ENCODE peak calls at places on chromosomes 5 and 9, in four cellular contexts. S is HepG2, P is HEK293T, N is K562. X is an unnamed sample.

GRCh38 chr5:149195337-149195887 is 54.1 kb downstream of the ABLIM3 start:
- DNase-seq in S (no peak), N (no peak), P (no peak), X (peak)

GRCh38 chr9:72871685-72872084 is 81.2 kb downstream of the ALDH1A1 start:
- DNase-seq in P (no peak), S (peak), N (no peak), X (no peak)

GRCh38 chr5:171474106-171474878 is 54.8 kb downstream of the FGF18 start:
- DNase-seq in N (no peak), P (no peak), S (no peak), X (no peak)

GRCh38 chr9:21030389-21031035 is 928 bp downstream of the HACD4 start:
- DNase-seq in N (no peak), P (no peak), S (no peak), X (no peak)

GRCh38 chr9:109110326-109111014 is 9.3 kb downstream of the TMEM245 start:
- DNase-seq in P (no peak), N (no peak), S (no peak), X (no peak)

GRCh38 chr5:138182808-138183207 is 3.9 kb downstream of the KIF20A start:
- DNase-seq in P (no peak), S (no peak), N (no peak), X (no peak)

GRCh38 chr9:110536802-110537201 is 42.7 kb downstream of the SVEP1 start:
- DNase-seq in P (no peak), S (no peak), N (no peak), X (no peak)

GRCh38 chr5:81808106-81808505 is 57.2 kb upstream of the SSBP2 start:
- DNase-seq in S (no peak), N (no peak), P (no peak), X (no peak)

GRCh38 chr5:136087961-136088871 is 44.4 kb upstream of the SMAD5 start:
- DNase-seq in S (no peak), P (no peak), N (peak), X (peak)

GRCh38 chr5:94309166-94309565 is 309.2 kb downstream of the KIAA0825 start:
- DNase-seq in P (no peak), S (no peak), N (no peak), X (no peak)

GRCh38 chr5:8949908-8950307 is 596.0 kb downstream of the SEMA5A start:
- DNase-seq in P (no peak), S (no peak), N (no peak), X (no peak)

GRCh38 chr9:135993840-135994776 is 32.9 kb upstream of the UBAC1 start:
- DNase-seq in N (no peak), P (no peak), S (peak), X (no peak)

GRCh38 chr9:69176446-69177135 is 2.5 kb downstream of the TJP2 start:
- DNase-seq in P (no peak), S (no peak), N (no peak), X (no peak)

GRCh38 chr5:134493461-134494055 is 31.9 kb upstream of the JADE2 start:
- DNase-seq in N (no peak), P (no peak), S (no peak), X (no peak)

GRCh38 chr9:89985078-89985477 is 380.3 kb downstream of the GADD45G start:
- DNase-seq in S (no peak), N (no peak), P (no peak), X (no peak)

GRCh38 chr5:149546974-149547373 is 4.3 kb downstream of the CSNK1A1 start:
- DNase-seq in N (no peak), P (no peak), S (no peak), X (no peak)

GRCh38 chr5:168885324-168886120 is 306.4 kb upstream of the PANK3 start:
- DNase-seq in P (no peak), N (no peak), S (no peak), X (no peak)

GRCh38 chr9:127897194-127897692 is 2.2 kb downstream of the ST6GALNAC6 start:
- DNase-seq in S (peak), N (peak), P (peak), X (no peak)

GRCh38 chr5:176779537-176779936 is 30.8 kb upstream of the UNC5A start:
- DNase-seq in N (no peak), S (no peak), P (no peak), X (no peak)

GRCh38 chr5:118022062-118022461 is 966.3 kb downstream of the DTWD2 start:
- DNase-seq in S (no peak), N (no peak), P (no peak), X (no peak)

GRCh38 chr9:79682076-79682736 is 110.4 kb downstream of the TLE4 start:
- DNase-seq in N (no peak), P (no peak), S (peak), X (no peak)

GRCh38 chr5:116479776-116480675 is 94.6 kb downstream of the SEMA6A start:
- DNase-seq in N (no peak), P (no peak), S (no peak), X (no peak)

GRCh38 chr5:119340597-119341218 is 15.1 kb upstream of the TNFAIP8 start:
- DNase-seq in S (no peak), P (no peak), N (no peak), X (no peak)

GRCh38 chr9:107612136-107612535 is 122.6 kb upstream of the KLF4 start:
- DNase-seq in S (no peak), N (no peak), P (no peak), X (no peak)
- TF ChIP-seq SP1 in S (no peak), N (no peak), P (no peak), X (no peak)

GRCh38 chr9:124835026-124835501 is 18.2 kb upstream of the WDR38 start:
- DNase-seq in N (no peak), P (peak), S (peak), X (no peak)

GRCh38 chr9:124834586-124834985 is 18.7 kb upstream of the WDR38 start:
- DNase-seq in N (no peak), P (no peak), S (no peak), X (no peak)

GRCh38 chr9:124830593-124830992 is 22.7 kb upstream of the WDR38 start:
- DNase-seq in P (no peak), N (no peak), S (no peak), X (no peak)

GRCh38 chr9:124828679-124829669 is 24.3 kb upstream of the WDR38 start:
- DNase-seq in P (no peak), S (no peak), N (no peak), X (no peak)

DNA sequence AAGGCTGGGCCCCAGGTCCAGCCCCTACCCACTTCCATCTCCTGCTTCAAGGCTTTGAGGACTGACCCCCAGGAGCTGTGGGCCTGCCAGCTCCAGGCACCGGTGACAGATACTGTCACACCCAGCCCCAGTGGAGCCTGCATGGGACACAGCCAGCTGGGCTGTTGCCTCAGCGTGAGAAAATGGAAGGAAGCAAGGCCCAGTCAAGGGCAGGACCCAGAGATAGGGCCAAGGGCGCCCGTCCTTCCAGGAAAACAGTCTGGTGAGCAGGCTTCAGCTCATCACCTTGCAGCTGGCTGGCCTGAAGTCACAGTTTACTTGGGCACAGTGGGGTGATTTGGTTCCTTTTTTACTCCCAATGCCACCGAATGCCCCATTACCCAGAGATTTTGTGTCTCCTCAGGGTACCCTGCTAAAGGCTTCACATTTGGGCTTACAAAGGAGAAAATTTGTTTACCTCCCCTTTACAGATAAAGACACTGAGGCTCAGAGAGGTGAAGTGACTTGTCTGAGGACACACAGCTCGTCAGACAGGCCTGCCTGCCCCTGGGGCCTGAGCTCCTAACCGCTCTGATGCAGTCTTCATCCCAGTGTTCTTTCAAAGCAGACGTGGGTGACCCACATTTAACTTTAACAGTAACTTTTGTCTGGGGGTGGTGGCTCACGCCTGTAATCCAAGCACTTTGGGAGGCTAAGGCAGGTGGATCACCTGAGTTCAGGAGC is 21.5 kb upstream of the WDR38 start:
- DNase-seq in P (no peak), S (no peak), N (no peak), X (no peak)
- TF ChIP-seq SP1 in P (no peak), S (no peak), N (no peak), X (no peak)

DNA sequence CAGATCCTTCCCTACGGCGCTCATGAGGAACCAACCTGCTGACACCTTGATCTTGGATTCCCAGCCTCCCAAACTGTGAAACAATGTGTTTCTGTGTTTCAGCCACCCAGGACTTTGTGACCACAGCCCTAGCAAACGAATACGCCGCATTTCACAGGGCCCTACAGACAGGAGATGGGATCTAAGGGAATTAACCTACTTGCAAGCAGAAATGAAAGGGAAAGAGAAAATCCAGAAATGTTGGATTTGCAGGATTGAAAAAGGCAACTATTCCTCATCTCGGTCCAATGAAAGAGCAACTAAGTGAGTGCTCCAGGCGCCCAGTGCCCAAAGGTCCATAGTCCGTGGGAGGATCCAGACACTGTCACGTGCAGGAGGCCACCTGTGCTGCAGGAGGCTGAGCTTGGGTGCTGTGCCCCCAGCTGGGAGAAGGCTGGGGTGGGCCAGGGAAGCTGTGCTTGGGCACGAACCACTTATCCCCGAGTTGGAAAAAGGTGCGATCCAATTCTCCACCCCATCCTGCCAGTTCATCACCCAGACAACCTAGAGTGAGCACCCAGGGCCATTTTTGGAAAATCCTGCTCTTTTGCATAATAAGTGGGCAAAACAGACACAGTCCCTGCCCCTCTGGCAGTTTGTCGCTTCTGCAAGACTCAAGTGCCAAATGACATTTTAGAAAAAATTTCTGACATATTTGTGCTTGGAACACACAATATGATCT is 177.9 kb downstream of the C9orf50 start:
- DNase-seq in S (peak), N (no peak), P (no peak), X (no peak)
- TF ChIP-seq SP1 in S (no peak), N (no peak), P (no peak), X (no peak)

GRCh38 chr9:133971121-133971951 is 20.8 kb downstream of the VAV2 start:
- DNase-seq in P (no peak), S (no peak), N (no peak), X (no peak)

GRCh38 chr9:133969681-133970580 is 22.2 kb downstream of the VAV2 start:
- DNase-seq in P (no peak), S (no peak), N (no peak), X (no peak)

GRCh38 chr9:133972041-133972970 is 19.8 kb downstream of the VAV2 start:
- DNase-seq in S (no peak), P (no peak), N (no peak), X (no peak)

GRCh38 chr9:133968966-133969617 is 23.0 kb downstream of the VAV2 start:
- DNase-seq in P (no peak), S (no peak), N (no peak), X (no peak)

GRCh38 chr9:133970581-133970900 is 21.6 kb downstream of the VAV2 start:
- DNase-seq in P (no peak), S (no peak), N (no peak), X (no peak)
- TF ChIP-seq SP1 in P (no peak), S (no peak), N (no peak), X (no peak)

X was measured in H1.